ENCODE peak calls at places on chromosomes 7 and 10, in five cellular contexts. One of them, this sample, is unnamed.

GRCh38 chr7:102836206-102836938 is 76.4 kb upstream of the LRRC17 start:
- DNase-seq in SK-N-SH: no peak
- DNase-seq in cardiac muscle cell: peak
- DNase-seq in activated T-cell treated with anti-CD3 and anti-CD28 coated beads for 1 hour: no peak
- DNase-seq in LoVo: no peak
- DNase-seq in this sample: peak

GRCh38 chr10:52539463-52539862 is 225.4 kb downstream of the DKK1 start:
- DNase-seq in SK-N-SH: no peak
- DNase-seq in cardiac muscle cell: peak
- DNase-seq in activated T-cell treated with anti-CD3 and anti-CD28 coated beads for 1 hour: no peak
- DNase-seq in LoVo: peak
- DNase-seq in this sample: peak

GRCh38 chr10:123043409-123043925 is 34.7 kb downstream of the ACADSB start:
- DNase-seq in SK-N-SH: peak
- DNase-seq in cardiac muscle cell: peak
- DNase-seq in activated T-cell treated with anti-CD3 and anti-CD28 coated beads for 1 hour: peak
- DNase-seq in LoVo: peak
- DNase-seq in this sample: peak

GRCh38 chr7:151696738-151697514 is 177.2 kb upstream of the RHEB start:
- DNase-seq in SK-N-SH: peak
- DNase-seq in cardiac muscle cell: no peak
- DNase-seq in activated T-cell treated with anti-CD3 and anti-CD28 coated beads for 1 hour: no peak
- DNase-seq in LoVo: peak
- DNase-seq in this sample: no peak

GRCh38 chr10:36802523-36803153 is 322.8 kb upstream of the ANKRD30A start:
- DNase-seq in SK-N-SH: peak
- DNase-seq in cardiac muscle cell: peak
- DNase-seq in activated T-cell treated with anti-CD3 and anti-CD28 coated beads for 1 hour: no peak
- DNase-seq in LoVo: no peak
- DNase-seq in this sample: no peak

GRCh38 chr7:12518920-12519681 is 51.4 kb upstream of the SCIN start:
- DNase-seq in SK-N-SH: peak
- DNase-seq in cardiac muscle cell: peak
- DNase-seq in activated T-cell treated with anti-CD3 and anti-CD28 coated beads for 1 hour: no peak
- DNase-seq in LoVo: no peak
- DNase-seq in this sample: no peak

GRCh38 chr7:157646551-157646950 is 309.7 kb downstream of the DNAJB6 start:
- DNase-seq in SK-N-SH: no peak
- DNase-seq in cardiac muscle cell: no peak
- DNase-seq in activated T-cell treated with anti-CD3 and anti-CD28 coated beads for 1 hour: no peak
- DNase-seq in LoVo: no peak
- DNase-seq in this sample: no peak

GRCh38 chr10:23065549-23065948 is 29.8 kb upstream of the MSRB2 start:
- DNase-seq in SK-N-SH: no peak
- DNase-seq in cardiac muscle cell: peak
- DNase-seq in activated T-cell treated with anti-CD3 and anti-CD28 coated beads for 1 hour: no peak
- DNase-seq in LoVo: peak
- DNase-seq in this sample: peak

GRCh38 chr10:125056161-125057132 is 103.9 kb downstream of the CTBP2 start:
- DNase-seq in SK-N-SH: no peak
- DNase-seq in cardiac muscle cell: no peak
- DNase-seq in activated T-cell treated with anti-CD3 and anti-CD28 coated beads for 1 hour: no peak
- DNase-seq in LoVo: no peak
- DNase-seq in this sample: no peak

GRCh38 chr7:138665669-138666140 is 35.5 kb downstream of the SVOPL start:
- DNase-seq in SK-N-SH: no peak
- DNase-seq in cardiac muscle cell: no peak
- DNase-seq in activated T-cell treated with anti-CD3 and anti-CD28 coated beads for 1 hour: no peak
- DNase-seq in LoVo: no peak
- DNase-seq in this sample: no peak

GRCh38 chr7:78260826-78261225 is 462.3 kb downstream of the PHTF2 start:
- DNase-seq in SK-N-SH: no peak
- DNase-seq in cardiac muscle cell: no peak
- DNase-seq in activated T-cell treated with anti-CD3 and anti-CD28 coated beads for 1 hour: no peak
- DNase-seq in LoVo: no peak
- DNase-seq in this sample: no peak

GRCh38 chr7:127650842-127651555 is 995 bp upstream of the SND1 start:
- DNase-seq in SK-N-SH: peak
- DNase-seq in cardiac muscle cell: peak
- DNase-seq in activated T-cell treated with anti-CD3 and anti-CD28 coated beads for 1 hour: peak
- DNase-seq in LoVo: no peak
- DNase-seq in this sample: no peak

GRCh38 chr10:6267941-6268340 is 65.2 kb downstream of the PFKFB3 start:
- DNase-seq in SK-N-SH: no peak
- DNase-seq in cardiac muscle cell: peak
- DNase-seq in activated T-cell treated with anti-CD3 and anti-CD28 coated beads for 1 hour: no peak
- DNase-seq in LoVo: no peak
- DNase-seq in this sample: no peak

GRCh38 chr10:87657370-87657769 is 2.3 kb upstream of the PAPSS2 start:
- DNase-seq in SK-N-SH: no peak
- DNase-seq in cardiac muscle cell: peak
- DNase-seq in activated T-cell treated with anti-CD3 and anti-CD28 coated beads for 1 hour: no peak
- DNase-seq in LoVo: no peak
- DNase-seq in this sample: no peak

GRCh38 chr7:10708447-10708846 is 265.2 kb upstream of the PHF14 start:
- DNase-seq in SK-N-SH: peak
- DNase-seq in cardiac muscle cell: no peak
- DNase-seq in activated T-cell treated with anti-CD3 and anti-CD28 coated beads for 1 hour: no peak
- DNase-seq in LoVo: no peak
- DNase-seq in this sample: no peak

GRCh38 chr10:102422586-102423129 is 2.0 kb downstream of the FBXL15 start:
- DNase-seq in SK-N-SH: peak
- DNase-seq in cardiac muscle cell: peak
- DNase-seq in activated T-cell treated with anti-CD3 and anti-CD28 coated beads for 1 hour: no peak
- DNase-seq in LoVo: peak
- DNase-seq in this sample: no peak

GRCh38 chr7:140035400-140036223 is 27.1 kb downstream of the PARP12 start:
- DNase-seq in SK-N-SH: no peak
- DNase-seq in cardiac muscle cell: peak
- DNase-seq in activated T-cell treated with anti-CD3 and anti-CD28 coated beads for 1 hour: no peak
- DNase-seq in LoVo: no peak
- DNase-seq in this sample: peak

This sample was measured in kidney epithelial cell.